ENCODE peak calls at places on chromosome 15, in ten cellular contexts. V is sigmoid colon, P is WERI-Rb-1, G is GM06990, B is epithelial cell of proximal tubule, Y is cardiac muscle cell, R is AG04449, L is body of pancreas, S is brain microvascular endothelial cell, E is IMR-90. C is an unnamed sample.
A peak's percentile ranks its signal among the peaks of the same experiment; 100 is the strongest.

GRCh38 chr15:39579487-39580116 is 1.3 kb upstream of the THBS1 start:
- DNase-seq in R (peak; percentile 95), G (no peak), E (peak; percentile 98), L (peak; percentile 64), V (peak; percentile 91), S (peak; percentile 90), P (no peak), B (peak; percentile 75), Y (peak; percentile 92), C (peak; percentile 100)

GRCh38 chr15:70741107-70741511 is 22.2 kb downstream of the UACA start:
- DNase-seq in V (peak; percentile 91), B (peak; percentile 67), L (peak; percentile 77), P (no peak), G (no peak), R (peak; percentile 63), E (peak; percentile 90), Y (peak; percentile 70), S (peak; percentile 78), C (peak; percentile 90)

GRCh38 chr15:20356444-20357138 is 185.0 kb downstream of the GOLGA6L6 start:
- DNase-seq in V (peak; percentile 69), Y (no peak), L (peak; percentile 56), R (no peak), B (no peak), G (no peak), E (no peak), P (peak; percentile 77), S (no peak), C (no peak)

GRCh38 chr15:64314456-64314855 is 41.5 kb downstream of the CSNK1G1 start:
- DNase-seq in L (no peak), S (no peak), P (no peak), E (peak; percentile 28), Y (no peak), B (no peak), G (no peak), R (no peak), V (no peak), C (peak; percentile 17)

GRCh38 chr15:34837246-34838016 is 42.1 kb upstream of the ACTC1 start:
- DNase-seq in L (no peak), Y (no peak), B (peak; percentile 70), V (no peak), G (no peak), E (peak; percentile 95), S (peak; percentile 54), R (no peak), P (no peak), C (peak; percentile 69)

GRCh38 chr15:43299884-43300283 is 30.5 kb downstream of the LCMT2 start:
- DNase-seq in Y (no peak), R (no peak), G (no peak), E (no peak), P (no peak), L (no peak), S (no peak), B (no peak), V (no peak), C (no peak)

GRCh38 chr15:92921215-92922131 is 21.3 kb downstream of the CHD2 start:
- DNase-seq in R (no peak), E (peak; percentile 73), P (no peak), G (no peak), V (no peak), S (no peak), L (peak; percentile 48), Y (no peak), B (peak; percentile 87), C (peak; percentile 49)

GRCh38 chr15:94412979-94413741 is 181.8 kb downstream of the MCTP2 start:
- DNase-seq in B (peak; percentile 6), V (no peak), P (no peak), G (peak; percentile 3), S (no peak), L (no peak), R (no peak), Y (peak; percentile 58), E (peak; percentile 25), C (peak; percentile 16)

GRCh38 chr15:84868037-84868880 is 16.2 kb upstream of the SLC28A1 start:
- DNase-seq in P (no peak), Y (no peak), G (no peak), R (no peak), V (no peak), L (no peak), E (no peak), S (no peak), B (no peak), C (no peak)

GRCh38 chr15:52463638-52464037 is 65.0 kb downstream of the MYO5A start:
- DNase-seq in S (no peak), B (no peak), P (no peak), V (no peak), E (peak; percentile 39), Y (no peak), R (no peak), G (no peak), L (no peak), C (peak; percentile 17)

GRCh38 chr15:59792359-59792758 is 103.2 kb upstream of the BNIP2 start:
- DNase-seq in R (no peak), V (no peak), B (no peak), G (no peak), P (no peak), E (no peak), Y (no peak), S (no peak), L (no peak), C (no peak)

GRCh38 chr15:33226559-33227181 is 32.2 kb upstream of the FMN1 start:
- DNase-seq in V (no peak), Y (peak; percentile 82), R (no peak), S (peak; percentile 21), P (peak; percentile 48), L (peak; percentile 61), B (peak; percentile 59), G (peak; percentile 9), E (no peak), C (peak; percentile 13)

GRCh38 chr15:91651251-91651650 is 202.3 kb upstream of the SLCO3A1 start:
- DNase-seq in B (no peak), S (no peak), V (no peak), L (no peak), G (no peak), E (no peak), Y (no peak), P (no peak), R (no peak), C (no peak)

GRCh38 chr15:90539789-90540188 is 10.1 kb downstream of the CRTC3 start:
- DNase-seq in R (no peak), P (no peak), S (no peak), E (no peak), V (no peak), G (no peak), B (no peak), L (no peak), Y (no peak), C (no peak)

GRCh38 chr15:76343313-76343996 is 6.9 kb downstream of the ISL2 start:
- DNase-seq in L (no peak), E (no peak), S (no peak), Y (no peak), R (no peak), V (no peak), G (no peak), P (no peak), B (no peak), C (no peak)

GRCh38 chr15:76342046-76342381 is 5.4 kb downstream of the ISL2 start:
- DNase-seq in P (peak; percentile 32), R (no peak), L (no peak), Y (no peak), S (no peak), E (no peak), B (no peak), G (no peak), V (no peak), C (no peak)

GRCh38 chr15:76340802-76341365 is 4.3 kb downstream of the ISL2 start:
- DNase-seq in S (no peak), E (no peak), V (no peak), P (no peak), R (no peak), L (peak; percentile 49), Y (peak; percentile 62), B (no peak), G (peak; percentile 55), C (no peak)

GRCh38 chr15:76341366-76342045 is 4.9 kb downstream of the ISL2 start:
- DNase-seq in Y (peak; percentile 23), G (no peak), S (no peak), E (no peak), P (peak; percentile 99), R (no peak), V (no peak), L (peak; percentile 24), B (no peak), C (no peak)

DNA sequence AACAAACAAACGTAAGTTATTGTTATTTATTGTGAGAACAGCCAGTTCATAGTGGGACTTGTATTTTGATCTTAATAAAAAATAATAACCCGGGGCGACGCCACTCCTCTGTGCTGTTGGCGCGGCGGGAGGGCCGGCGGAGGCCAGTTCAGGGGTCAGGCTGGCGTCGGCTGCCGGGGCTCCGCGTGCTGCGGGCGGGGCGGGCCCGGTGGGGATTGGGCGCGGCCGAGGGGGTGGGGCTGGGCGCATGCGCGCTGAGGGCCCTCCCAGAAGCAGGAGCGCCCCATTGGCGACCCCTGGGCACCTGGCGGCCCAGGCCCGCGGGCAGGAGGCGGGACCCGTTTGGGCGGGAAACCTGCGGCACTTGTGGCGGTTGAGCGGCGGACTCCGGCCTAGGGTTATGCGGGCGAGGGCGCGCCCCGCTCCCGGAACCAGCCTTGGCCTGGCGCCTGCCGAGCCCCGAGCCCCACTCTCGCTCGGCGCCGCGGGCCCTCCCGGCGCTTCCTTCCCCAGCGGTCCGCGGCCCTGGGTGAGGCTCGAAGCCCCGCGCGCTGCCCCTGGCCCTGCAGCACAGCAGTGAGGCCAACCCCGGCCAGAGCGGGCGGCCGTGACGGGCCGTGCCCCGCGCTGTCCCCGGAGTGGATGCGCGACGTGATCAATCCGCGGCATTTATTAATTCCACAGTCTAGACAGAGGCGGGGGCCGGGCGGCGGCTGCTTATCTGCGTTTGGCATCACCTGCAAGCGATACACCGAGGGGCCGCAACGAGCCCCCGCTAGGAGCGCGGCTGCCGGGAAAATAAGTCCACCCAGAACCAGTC is 6.0 kb downstream of the ISL2 start:
- DNase-seq in S (no peak), G (no peak), B (no peak), P (peak; percentile 65), V (peak; percentile 86), R (no peak), Y (peak; percentile 19), L (no peak), E (no peak), C (no peak)
- H3K4me3 ChIP-seq in S (no peak overlapping the region), G (no peak overlapping the region), B (no peak overlapping the region), P (peak overlapping the region; percentile 96), V (peak overlapping the region; percentile 26), R (no peak overlapping the region), Y (peak overlapping the region; percentile 3), L (no peak overlapping the region), E (no peak overlapping the region), C (no peak overlapping the region)

GRCh38 chr15:36106640-36107335 is 472.6 kb upstream of the CDIN1 start:
- DNase-seq in S (peak; percentile 18), E (no peak), L (no peak), G (no peak), V (no peak), B (peak; percentile 22), P (no peak), Y (peak; percentile 6), R (no peak), C (peak; percentile 43)
- TF ChIP-seq CTCF in S (no peak), E (no peak), L (no peak), G (no peak), V (no peak), B (no peak), P (no peak), Y (no peak), R (no peak), C (no peak)

GRCh38 chr15:68057089-68057488 is 3.0 kb downstream of the PIAS1 start:
- DNase-seq in B (no peak), Y (no peak), V (no peak), P (no peak), G (no peak), S (no peak), L (no peak), E (no peak), R (no peak), C (no peak)
- H3K4me3 ChIP-seq in B (no peak overlapping the region), Y (no peak overlapping the region), V (peak overlapping the region; percentile 98), P (no peak overlapping the region), G (peak overlapping the region; percentile 90), S (no peak overlapping the region), L (no peak overlapping the region), E (no peak overlapping the region), R (no peak overlapping the region), C (no peak overlapping the region)

GRCh38 chr15:69213786-69214185 is 53.4 kb downstream of the GLCE start:
- DNase-seq in P (no peak), S (no peak), G (no peak), L (no peak), V (no peak), Y (no peak), R (no peak), B (no peak), E (no peak), C (no peak)
- TF ChIP-seq CTCF in P (no peak), S (peak; percentile 38), G (no peak), L (no peak), V (no peak), Y (no peak), R (no peak), B (peak; percentile 38), E (no peak), C (no peak)

C was measured in AG10803.